ENCODE peak calls at places on chromosomes 1 and 21, in six cellular contexts. U is kidney tubule cell; R is kidney epithelial cell; H is stimulated activated CD4-positive, alpha-beta T cell treated with anti-CD3 and anti-CD28 coated beads, Interleukin-4, amount 100 ng/mL, for 24 hours; C is amniotic stem cell; J is astrocyte of the spinal cord. N is an unnamed sample.

GRCh38 chr1:66331641-66332523 is 202.1 kb upstream of the SGIP1 start:
- DNase-seq in U (peak), C (peak), H (peak), J (peak), R (peak), N (no peak)

GRCh38 chr1:41387667-41388091 is 26.4 kb downstream of the FOXO6 start:
- DNase-seq in J (peak), C (peak), H (no peak), U (peak), R (no peak), N (no peak)

GRCh38 chr1:116495534-116495933 is 75.3 kb downstream of the CD58 start:
- DNase-seq in H (no peak), C (no peak), J (no peak), U (no peak), R (no peak), N (no peak)

GRCh38 chr1:151574575-151575529 is 34.7 kb downstream of the TUFT1 start:
- DNase-seq in R (no peak), U (peak), J (peak), H (no peak), C (peak), N (no peak)

GRCh38 chr21:37593740-37594471 is 227.3 kb downstream of the DYRK1A start:
- DNase-seq in R (no peak), U (no peak), H (no peak), C (no peak), J (no peak), N (no peak)

GRCh38 chr1:3067301-3067670 is 1.7 kb upstream of the PRDM16 start:
- DNase-seq in J (no peak), R (no peak), U (no peak), C (no peak), H (no peak), N (no peak)

GRCh38 chr1:201137579-201138310 is 10.8 kb upstream of the ASCL5 start:
- DNase-seq in R (peak), C (peak), H (no peak), U (peak), J (peak), N (peak)

GRCh38 chr1:177873238-177873637 is 96.6 kb downstream of the SEC16B start:
- DNase-seq in H (no peak), C (peak), J (peak), U (peak), R (peak), N (no peak)

GRCh38 chr1:205563927-205564441 is 59.5 kb downstream of the CDK18 start:
- DNase-seq in R (no peak), J (no peak), C (no peak), H (no peak), U (no peak), N (no peak)

GRCh38 chr1:163528710-163529348 is 207.1 kb downstream of the NUF2 start:
- DNase-seq in R (no peak), U (peak), H (no peak), C (peak), J (peak), N (no peak)

GRCh38 chr1:180896161-180896560 is 16.5 kb upstream of the KIAA1614 start:
- DNase-seq in J (no peak), C (no peak), R (no peak), H (no peak), U (no peak), N (no peak)

GRCh38 chr1:37556712-37557196 is at the start of gene DNALI1:
- DNase-seq in C (peak), J (peak), U (peak), R (peak), H (no peak), N (peak)

GRCh38 chr1:221263831-221264767 is 384.9 kb downstream of the HLX start:
- DNase-seq in J (peak), C (peak), R (peak), U (peak), H (peak), N (peak)

GRCh38 chr1:31102501-31102950 is 37.0 kb upstream of the PUM1 start:
- DNase-seq in R (no peak), C (no peak), U (peak), H (no peak), J (peak), N (peak)

GRCh38 chr1:172957491-172957890 is 93.2 kb downstream of the TNFSF18 start:
- DNase-seq in C (no peak), R (no peak), H (no peak), J (no peak), U (no peak), N (no peak)

GRCh38 chr1:11078631-11079030 is 18.8 kb upstream of the SRM start:
- DNase-seq in C (no peak), J (no peak), R (no peak), H (no peak), U (no peak), N (no peak)

GRCh38 chr1:41045740-41046139 is 24.2 kb upstream of the SLFNL1 start:
- DNase-seq in H (no peak), C (no peak), J (peak), R (peak), U (peak), N (no peak)

GRCh38 chr1:197356723-197357533 is 88.9 kb downstream of the CRB1 start:
- DNase-seq in U (peak), H (peak), R (peak), J (peak), C (peak), N (peak)

N was measured in Caki2.